ENCODE peak calls at places on chromosomes 3 and 15, in four cellular contexts. I is NCI-H1694 treated with DMSO at 0.1 percent for 48 hours; G is activated CD8-positive, alpha-beta memory T cell treated with anti-CD3 and anti-CD28 coated beads for 4 hours; C is AG08395. L is an unnamed sample.

GRCh38 chr3:100640633-100641032 is 31.2 kb downstream of the ADGRG7 start:
- DNase-seq in I (no peak), G (no peak), C (no peak), L (no peak)

GRCh38 chr15:28098766-28099554 is at the start of gene OCA2:
- DNase-seq in I (peak; percentile 15), G (no peak), C (peak; percentile 53), L (peak; percentile 61)

GRCh38 chr15:31387483-31388118 is 61.0 kb downstream of the KLF13 start:
- DNase-seq in I (peak; percentile 12), G (no peak), C (peak; percentile 56), L (peak; percentile 81)

GRCh38 chr3:187318819-187319616 is 27.5 kb upstream of the MASP1 start:
- DNase-seq in I (peak; percentile 41), G (no peak), C (peak; percentile 75), L (no peak)

GRCh38 chr3:11413071-11413470 is 140.9 kb downstream of the ATG7 start:
- DNase-seq in I (no peak), G (no peak), C (no peak), L (no peak)

GRCh38 chr15:85872125-85872524 is 77.4 kb upstream of the KLHL25 start:
- DNase-seq in I (no peak), G (no peak), C (no peak), L (no peak)

GRCh38 chr3:34056181-34056910 is 257.9 kb downstream of the PDCD6IP start:
- DNase-seq in I (no peak), G (no peak), C (no peak), L (no peak)

GRCh38 chr15:68466876-68467275 is 34.9 kb upstream of the ITGA11 start:
- DNase-seq in I (no peak), G (no peak), C (no peak), L (no peak)

GRCh38 chr3:11769704-11770103 is 77.0 kb downstream of the TAMM41 start:
- DNase-seq in I (no peak), G (no peak), C (no peak), L (no peak)